ENCODE peak calls at places on chromosomes 16 and 17, in six cellular contexts. L, R, Y, U, N and C are unnamed samples.

GRCh38 chr16:76385831-76386230 is 108.6 kb downstream of the CNTNAP4 start:
- DNase-seq in L (no peak), R (no peak), Y (no peak), U (no peak), N (no peak), C (no peak)

GRCh38 chr17:69485901-69486643 is 71.6 kb downstream of the MAP2K6 start:
- DNase-seq in L (no peak), R (peak), Y (peak), U (no peak), N (no peak), C (peak)

GRCh38 chr16:49586466-49586865 is 212.9 kb downstream of the C16orf78 start:
- DNase-seq in L (no peak), R (no peak), Y (no peak), U (no peak), N (no peak), C (no peak)

GRCh38 chr17:62687997-62688396 is 60.5 kb downstream of the MRC2 start:
- DNase-seq in L (no peak), R (no peak), Y (no peak), U (no peak), N (no peak), C (no peak)

GRCh38 chr17:82892869-82893565 is 53.2 kb upstream of the ZNF750 start:
- DNase-seq in L (no peak), R (no peak), Y (no peak), U (no peak), N (no peak), C (no peak)

GRCh38 chr17:63517825-63518534 is 5.2 kb upstream of the KCNH6 start:
- DNase-seq in L (no peak), R (no peak), Y (no peak), U (no peak), N (no peak), C (no peak)

GRCh38 chr17:69757794-69758430 is 317.1 kb upstream of the KCNJ16 start:
- DNase-seq in L (no peak), R (peak), Y (peak), U (no peak), N (peak), C (peak)

GRCh38 chr17:66365204-66365524 is 62.8 kb downstream of the PRKCA start:
- DNase-seq in L (no peak), R (no peak), Y (peak), U (peak), N (no peak), C (no peak)

GRCh38 chr16:26623442-26623841 is 443.3 kb upstream of the C16orf82 start:
- DNase-seq in L (no peak), R (no peak), Y (no peak), U (no peak), N (no peak), C (no peak)

GRCh38 chr16:48499822-48500440 is 110.0 kb downstream of the N4BP1 start:
- DNase-seq in L (no peak), R (peak), Y (peak), U (no peak), N (peak), C (peak)

GRCh38 chr16:81237282-81237681 is 1.2 kb upstream of the BCO1 start:
- DNase-seq in L (no peak), R (no peak), Y (peak), U (no peak), N (peak), C (peak)

GRCh38 chr16:12260647-12261262 is 284.2 kb downstream of the SNX29 start:
- DNase-seq in L (no peak), R (no peak), Y (no peak), U (peak), N (no peak), C (no peak)

GRCh38 chr17:26963163-26963503 is 330.8 kb upstream of the WSB1 start:
- DNase-seq in L (no peak), R (no peak), Y (no peak), U (no peak), N (no peak), C (no peak)

GRCh38 chr16:66848172-66848571 is 4.0 kb downstream of the CA7 start:
- DNase-seq in L (no peak), R (no peak), Y (no peak), U (no peak), N (no peak), C (no peak)

GRCh38 chr16:21101631-21102420 is 48.8 kb downstream of the DNAH3 start:
- DNase-seq in L (no peak), R (peak), Y (peak), U (peak), N (no peak), C (no peak)

GRCh38 chr16:17718495-17718894 is 247.7 kb upstream of the XYLT1 start:
- DNase-seq in L (no peak), R (no peak), Y (no peak), U (no peak), N (no peak), C (no peak)

GRCh38 chr17:29883497-29883896 is 46.5 kb downstream of the SSH2 start:
- DNase-seq in L (no peak), R (peak), Y (peak), U (no peak), N (no peak), C (peak)

GRCh38 chr17:34368455-34369195 is 5.6 kb upstream of the CCL1 start:
- DNase-seq in L (no peak), R (no peak), Y (no peak), U (no peak), N (no peak), C (no peak)

GRCh38 chr17:13484020-13484419 is 117.7 kb downstream of the HS3ST3A1 start:
- DNase-seq in L (no peak), R (peak), Y (peak), U (no peak), N (peak), C (peak)

GRCh38 chr17:57245786-57246185 is 10.5 kb upstream of the MSI2 start:
- DNase-seq in L (no peak), R (no peak), Y (no peak), U (no peak), N (no peak), C (no peak)
- H3K9ac ChIP-seq in L (no peak), R (no peak), Y (no peak), U (peak), N (no peak), C (no peak)

DNA sequence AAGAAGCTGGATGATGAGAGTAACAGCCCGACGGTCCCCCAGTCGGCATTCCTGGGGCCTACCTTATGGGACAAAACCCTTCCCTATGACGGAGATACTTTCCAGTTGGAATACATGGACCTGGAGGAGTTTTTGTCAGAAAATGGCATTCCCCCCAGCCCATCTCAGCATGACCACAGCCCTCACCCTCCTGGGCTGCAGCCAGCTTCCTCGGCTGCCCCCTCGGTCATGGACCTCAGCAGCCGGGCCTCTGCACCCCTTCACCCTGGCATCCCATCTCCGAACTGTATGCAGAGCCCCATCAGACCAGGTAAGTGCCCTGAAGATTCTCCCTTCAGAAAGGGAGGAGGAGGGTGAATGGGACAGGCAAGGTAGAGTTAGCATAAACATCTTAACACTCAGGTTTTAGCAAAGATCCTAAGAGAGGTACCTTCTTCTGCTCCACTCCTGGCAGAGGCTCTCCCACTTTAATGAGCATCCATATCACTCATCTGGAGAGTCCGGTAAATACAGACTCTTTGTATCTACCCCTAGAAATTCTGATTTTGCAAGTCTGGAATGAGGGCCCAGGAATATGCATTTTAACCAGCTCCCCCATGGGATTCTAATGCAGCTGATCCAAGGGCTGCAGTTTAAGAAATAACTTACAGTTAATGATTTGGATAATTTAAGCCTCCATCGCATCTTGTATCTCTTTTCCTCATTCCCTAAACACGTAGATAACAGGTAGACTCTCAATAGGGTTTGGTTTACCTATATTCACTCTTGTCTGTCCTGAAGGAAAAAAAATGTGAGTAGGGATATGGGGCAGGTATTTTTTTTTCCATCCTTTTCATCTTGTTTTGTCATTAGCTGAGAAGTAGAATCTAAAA is 3.3 kb downstream of the HLF start:
- DNase-seq in L (no peak), R (no peak), Y (no peak), U (no peak), N (no peak), C (no peak)
- H3K27ac ChIP-seq in L (no peak), R (no peak), Y (no peak), U (no peak), N (no peak), C (no peak)

GRCh38 chr17:76878568-76878967 is 10.4 kb downstream of the MGAT5B start:
- DNase-seq in L (no peak), R (no peak), Y (no peak), U (no peak), N (no peak), C (no peak)

GRCh38 chr17:76879254-76879653 is 11.1 kb downstream of the MGAT5B start:
- DNase-seq in L (no peak), R (no peak), Y (no peak), U (no peak), N (no peak), C (no peak)

GRCh38 chr17:76881408-76881807 is 13.2 kb downstream of the MGAT5B start:
- DNase-seq in L (no peak), R (no peak), Y (no peak), U (no peak), N (no peak), C (no peak)

GRCh38 chr17:76880268-76880667 is 12.1 kb downstream of the MGAT5B start:
- DNase-seq in L (no peak), R (no peak), Y (no peak), U (no peak), N (no peak), C (no peak)

GRCh38 chr17:76879691-76880090 is 11.5 kb downstream of the MGAT5B start:
- DNase-seq in L (no peak), R (no peak), Y (peak), U (no peak), N (no peak), C (peak)
- TF ChIP-seq EZH2 in L (no peak), R (no peak), Y (no peak), U (no peak), N (no peak), C (no peak)

GRCh38 chr16:86459266-86459665 is 51.1 kb upstream of the FOXF1 start:
- DNase-seq in L (no peak), R (no peak), Y (no peak), U (no peak), N (no peak), C (no peak)
- H3K9ac ChIP-seq in L (no peak), R (no peak), Y (no peak), U (no peak), N (no peak), C (no peak)